ENCODE peak calls at places on chromosome 3, in seven cellular contexts. One of them, this sample, is unnamed.
A peak's percentile ranks its signal among the peaks of the same experiment; 100 is the strongest.

GRCh38 chr3:127786358-127787070 is 35.8 kb downstream of the MGLL start:
- DNase-seq in GM12865: no peak
- DNase-seq in A549: no peak
- DNase-seq in Panc1: no peak
- DNase-seq in pancreas: peak; percentile 33
- DNase-seq in small intestine: peak; percentile 67
- DNase-seq in neuronal stem cell: no peak
- DNase-seq in this sample: no peak

GRCh38 chr3:89049119-89049518 is 58.3 kb upstream of the EPHA3 start:
- DNase-seq in GM12865: peak; percentile 1
- DNase-seq in small intestine: no peak
- DNase-seq in pancreas: no peak
- DNase-seq in neuronal stem cell: no peak
- DNase-seq in A549: peak; percentile 20
- DNase-seq in Panc1: no peak
- DNase-seq in this sample: no peak

GRCh38 chr3:97579365-97579764 is 185.2 kb upstream of the ARL6 start:
- DNase-seq in A549: peak; percentile 14
- DNase-seq in neuronal stem cell: no peak
- DNase-seq in small intestine: no peak
- DNase-seq in GM12865: peak; percentile 1
- DNase-seq in pancreas: no peak
- DNase-seq in Panc1: no peak
- DNase-seq in this sample: no peak

GRCh38 chr3:11335056-11335608 is 62.9 kb downstream of the ATG7 start:
- DNase-seq in neuronal stem cell: peak; percentile 17
- DNase-seq in pancreas: no peak
- DNase-seq in A549: peak; percentile 66
- DNase-seq in small intestine: peak; percentile 67
- DNase-seq in GM12865: peak; percentile 62
- DNase-seq in Panc1: peak; percentile 39
- DNase-seq in this sample: no peak

GRCh38 chr3:66381621-66382020 is 119.2 kb downstream of the LRIG1 start:
- DNase-seq in neuronal stem cell: no peak
- DNase-seq in small intestine: no peak
- DNase-seq in A549: no peak
- DNase-seq in GM12865: no peak
- DNase-seq in Panc1: no peak
- DNase-seq in pancreas: no peak
- DNase-seq in this sample: no peak

GRCh38 chr3:12944849-12945248 is 103.5 kb upstream of the RPL32 start:
- DNase-seq in A549: no peak
- DNase-seq in small intestine: no peak
- DNase-seq in neuronal stem cell: no peak
- DNase-seq in Panc1: no peak
- DNase-seq in GM12865: no peak
- DNase-seq in pancreas: no peak
- DNase-seq in this sample: no peak

GRCh38 chr3:132004571-132004970 is 30.2 kb downstream of the CPNE4 start:
- DNase-seq in Panc1: no peak
- DNase-seq in pancreas: no peak
- DNase-seq in small intestine: no peak
- DNase-seq in GM12865: no peak
- DNase-seq in neuronal stem cell: no peak
- DNase-seq in A549: no peak
- DNase-seq in this sample: no peak

GRCh38 chr3:10277115-10277625 is 15.6 kb downstream of the GHRL start:
- DNase-seq in small intestine: no peak
- DNase-seq in A549: no peak
- DNase-seq in neuronal stem cell: no peak
- DNase-seq in pancreas: no peak
- DNase-seq in Panc1: no peak
- DNase-seq in GM12865: no peak
- DNase-seq in this sample: no peak

GRCh38 chr3:182139627-182140357 is 428.1 kb downstream of the SOX2 start:
- DNase-seq in pancreas: no peak
- DNase-seq in small intestine: no peak
- DNase-seq in Panc1: no peak
- DNase-seq in A549: no peak
- DNase-seq in GM12865: no peak
- DNase-seq in neuronal stem cell: no peak
- DNase-seq in this sample: no peak

GRCh38 chr3:74787008-74787407 is 172.5 kb upstream of the CNTN3 start:
- DNase-seq in pancreas: no peak
- DNase-seq in neuronal stem cell: peak; percentile 51
- DNase-seq in small intestine: no peak
- DNase-seq in A549: no peak
- DNase-seq in GM12865: no peak
- DNase-seq in Panc1: no peak
- DNase-seq in this sample: no peak

GRCh38 chr3:190429681-190430080 is 20.0 kb downstream of the TMEM207 start:
- DNase-seq in A549: no peak
- DNase-seq in small intestine: no peak
- DNase-seq in Panc1: no peak
- DNase-seq in neuronal stem cell: no peak
- DNase-seq in GM12865: no peak
- DNase-seq in pancreas: no peak
- DNase-seq in this sample: no peak

GRCh38 chr3:56042326-56042951 is 425.8 kb downstream of the ERC2 start:
- DNase-seq in small intestine: no peak
- DNase-seq in pancreas: peak; percentile 10
- DNase-seq in GM12865: peak; percentile 9
- DNase-seq in neuronal stem cell: peak; percentile 11
- DNase-seq in Panc1: peak; percentile 13
- DNase-seq in A549: peak; percentile 25
- DNase-seq in this sample: no peak

GRCh38 chr3:47347217-47347801 is 33.5 kb upstream of the PTPN23 start:
- DNase-seq in Panc1: no peak
- DNase-seq in GM12865: peak; percentile 83
- DNase-seq in small intestine: no peak
- DNase-seq in pancreas: no peak
- DNase-seq in A549: no peak
- DNase-seq in neuronal stem cell: no peak
- DNase-seq in this sample: no peak

GRCh38 chr3:64490180-64490579 is 197.6 kb downstream of the ADAMTS9 start:
- DNase-seq in pancreas: no peak
- DNase-seq in Panc1: no peak
- DNase-seq in small intestine: no peak
- DNase-seq in neuronal stem cell: no peak
- DNase-seq in A549: no peak
- DNase-seq in GM12865: no peak
- DNase-seq in this sample: no peak

GRCh38 chr3:9970020-9970652 is 16.5 kb downstream of the EMC3 start:
- DNase-seq in neuronal stem cell: no peak
- DNase-seq in GM12865: no peak
- DNase-seq in pancreas: no peak
- DNase-seq in Panc1: no peak
- DNase-seq in A549: peak; percentile 55
- DNase-seq in small intestine: no peak
- DNase-seq in this sample: no peak

GRCh38 chr3:110664148-110664547 is 407.5 kb upstream of the NECTIN3 start:
- DNase-seq in pancreas: no peak
- DNase-seq in small intestine: no peak
- DNase-seq in GM12865: no peak
- DNase-seq in Panc1: no peak
- DNase-seq in A549: no peak
- DNase-seq in neuronal stem cell: no peak
- DNase-seq in this sample: no peak

GRCh38 chr3:168047190-168047795 is 48.4 kb downstream of the GOLIM4 start:
- DNase-seq in neuronal stem cell: peak; percentile 46
- DNase-seq in Panc1: peak; percentile 61
- DNase-seq in A549: peak; percentile 74
- DNase-seq in GM12865: peak; percentile 82
- DNase-seq in small intestine: peak; percentile 85
- DNase-seq in pancreas: peak; percentile 21
- DNase-seq in this sample: no peak

GRCh38 chr3:172512363-172512762 is 10.9 kb downstream of the TNFSF10 start:
- DNase-seq in GM12865: peak; percentile 72
- DNase-seq in small intestine: no peak
- DNase-seq in pancreas: no peak
- DNase-seq in A549: no peak
- DNase-seq in neuronal stem cell: no peak
- DNase-seq in Panc1: no peak
- DNase-seq in this sample: no peak

GRCh38 chr3:191244242-191244867 is 45.3 kb downstream of the OSTN start:
- DNase-seq in GM12865: no peak
- DNase-seq in pancreas: no peak
- DNase-seq in neuronal stem cell: no peak
- DNase-seq in Panc1: no peak
- DNase-seq in small intestine: peak; percentile 11
- DNase-seq in A549: peak; percentile 4
- DNase-seq in this sample: no peak

GRCh38 chr3:138833908-138834358 is 795 bp downstream of the PIK3CB start:
- DNase-seq in small intestine: peak; percentile 31
- DNase-seq in A549: no peak
- DNase-seq in neuronal stem cell: no peak
- DNase-seq in Panc1: no peak
- DNase-seq in pancreas: no peak
- DNase-seq in GM12865: peak; percentile 31
- DNase-seq in this sample: no peak

GRCh38 chr3:183156266-183156665 is 6.3 kb downstream of the LAMP3 start:
- DNase-seq in pancreas: no peak
- DNase-seq in GM12865: no peak
- DNase-seq in Panc1: no peak
- DNase-seq in A549: no peak
- DNase-seq in small intestine: no peak
- DNase-seq in neuronal stem cell: no peak
- DNase-seq in this sample: no peak

GRCh38 chr3:112650472-112650871 is 9.5 kb upstream of the CCDC80 start:
- DNase-seq in small intestine: no peak
- DNase-seq in GM12865: no peak
- DNase-seq in pancreas: no peak
- DNase-seq in neuronal stem cell: no peak
- DNase-seq in Panc1: no peak
- DNase-seq in A549: no peak
- DNase-seq in this sample: no peak

GRCh38 chr3:70999730-71000129 is 583.8 kb downstream of the FOXP1 start:
- DNase-seq in A549: no peak
- DNase-seq in small intestine: no peak
- DNase-seq in pancreas: no peak
- DNase-seq in GM12865: no peak
- DNase-seq in neuronal stem cell: no peak
- DNase-seq in Panc1: no peak
- DNase-seq in this sample: no peak
- H3K4me3 ChIP-seq in A549: no peak overlapping the region
- H3K4me3 ChIP-seq in small intestine: no peak overlapping the region
- H3K4me3 ChIP-seq in pancreas: no peak overlapping the region
- H3K4me3 ChIP-seq in GM12865: no peak overlapping the region
- H3K4me3 ChIP-seq in neuronal stem cell: no peak overlapping the region
- H3K4me3 ChIP-seq in Panc1: no peak overlapping the region
- H3K4me3 ChIP-seq in this sample: no peak overlapping the region

DNA sequence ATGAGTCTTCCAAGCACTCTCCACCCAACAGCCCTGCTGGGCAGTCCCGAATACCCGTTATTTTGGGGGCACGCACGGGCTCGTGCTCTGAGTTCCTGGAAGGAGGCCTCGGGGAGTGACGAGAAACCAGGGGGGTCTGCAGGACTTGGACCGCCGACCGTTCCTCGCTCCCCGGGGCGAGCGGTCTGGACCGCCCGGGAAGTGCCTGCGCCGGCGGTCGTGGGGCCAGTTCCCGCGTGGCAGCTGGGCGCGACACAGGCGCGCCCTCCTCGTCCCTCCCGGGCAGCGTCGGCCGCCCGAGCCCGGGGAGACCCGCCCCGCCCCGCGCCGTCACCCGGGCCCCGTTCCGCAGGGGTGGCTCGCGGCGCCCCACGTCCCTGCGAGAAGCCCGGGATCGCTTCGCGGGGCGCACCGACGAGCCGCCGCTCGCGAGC is 352 bp downstream of the GNB4 start:
- DNase-seq in neuronal stem cell: no peak
- DNase-seq in small intestine: peak; percentile 4
- DNase-seq in A549: peak; percentile 8
- DNase-seq in Panc1: no peak
- DNase-seq in GM12865: no peak
- DNase-seq in pancreas: no peak
- DNase-seq in this sample: no peak
- H3K4me3 ChIP-seq in neuronal stem cell: peak overlapping the region; percentile 93
- H3K4me3 ChIP-seq in small intestine: peak overlapping the region; percentile 51
- H3K4me3 ChIP-seq in A549: peak overlapping the region; percentile 77
- H3K4me3 ChIP-seq in Panc1: peak overlapping the region; percentile 64
- H3K4me3 ChIP-seq in GM12865: peak overlapping the region; percentile 81
- H3K4me3 ChIP-seq in pancreas: peak overlapping the region; percentile 66
- H3K4me3 ChIP-seq in this sample: peak overlapping the region; percentile 84

GRCh38 chr3:71784914-71785593 is at the start of gene PROK2:
- DNase-seq in small intestine: no peak
- DNase-seq in GM12865: peak; percentile 3
- DNase-seq in pancreas: no peak
- DNase-seq in Panc1: no peak
- DNase-seq in A549: no peak
- DNase-seq in neuronal stem cell: peak; percentile 30
- DNase-seq in this sample: no peak
- H3K4me3 ChIP-seq in small intestine: no peak within 1 kb of the TSS
- H3K4me3 ChIP-seq in GM12865: no peak within 1 kb of the TSS
- H3K4me3 ChIP-seq in pancreas: peak within 1 kb of the TSS; percentile 44
- H3K4me3 ChIP-seq in Panc1: no peak within 1 kb of the TSS
- H3K4me3 ChIP-seq in A549: peak within 1 kb of the TSS; percentile 54
- H3K4me3 ChIP-seq in neuronal stem cell: peak within 1 kb of the TSS; percentile 79
- H3K4me3 ChIP-seq in this sample: peak within 1 kb of the TSS; percentile 37

GRCh38 chr3:177224406-177224805 is 27.1 kb upstream of the TBL1XR1 start:
- DNase-seq in A549: no peak
- DNase-seq in small intestine: no peak
- DNase-seq in Panc1: no peak
- DNase-seq in pancreas: no peak
- DNase-seq in GM12865: no peak
- DNase-seq in neuronal stem cell: no peak
- DNase-seq in this sample: no peak

GRCh38 chr3:177221734-177222133 is 24.5 kb upstream of the TBL1XR1 start:
- DNase-seq in neuronal stem cell: no peak
- DNase-seq in A549: no peak
- DNase-seq in Panc1: no peak
- DNase-seq in pancreas: no peak
- DNase-seq in small intestine: no peak
- DNase-seq in GM12865: no peak
- DNase-seq in this sample: no peak

DNA sequence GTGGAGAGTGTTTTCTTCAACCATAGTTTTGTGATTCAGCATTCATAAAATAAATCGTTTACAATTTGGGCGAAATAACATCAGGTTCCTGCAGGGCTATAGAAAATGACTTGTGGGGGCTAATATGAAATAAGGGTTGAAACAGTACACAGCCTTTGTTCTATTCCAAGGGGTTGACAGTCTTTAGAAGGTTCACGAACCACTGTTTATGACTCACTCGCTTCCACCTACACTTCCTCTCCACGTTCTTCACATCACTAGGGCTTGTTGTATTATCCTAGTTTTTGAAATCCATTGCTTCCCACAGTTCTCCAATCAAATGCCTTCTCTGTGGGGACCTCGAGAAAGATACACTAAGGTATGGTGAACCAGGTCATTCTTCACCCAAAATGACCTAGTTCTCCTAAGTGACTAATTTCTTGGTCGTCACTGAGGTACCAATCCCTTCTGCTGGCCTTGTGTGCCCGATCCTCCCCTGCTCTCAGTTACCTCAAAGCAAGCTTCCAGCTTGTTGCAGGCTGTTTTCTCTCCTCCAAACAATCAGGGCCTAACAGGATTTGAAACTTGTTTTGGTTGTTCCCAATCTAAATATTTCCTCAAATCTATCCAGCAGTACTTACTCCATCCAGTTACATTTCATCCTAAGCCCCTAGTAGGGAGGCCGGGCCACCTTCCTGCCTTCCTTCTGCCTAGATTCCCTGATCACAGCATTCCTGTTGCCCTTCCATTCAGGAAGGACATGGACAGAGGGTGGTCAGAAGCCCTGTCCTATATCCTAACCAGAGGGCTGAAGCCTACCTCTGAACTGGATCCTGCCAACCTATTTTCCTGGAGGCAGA is 23.1 kb upstream of the TBL1XR1 start:
- DNase-seq in GM12865: no peak
- DNase-seq in small intestine: no peak
- DNase-seq in pancreas: no peak
- DNase-seq in A549: no peak
- DNase-seq in neuronal stem cell: no peak
- DNase-seq in Panc1: no peak
- DNase-seq in this sample: no peak
- H3K4me3 ChIP-seq in GM12865: no peak overlapping the region
- H3K4me3 ChIP-seq in small intestine: no peak overlapping the region
- H3K4me3 ChIP-seq in pancreas: no peak overlapping the region
- H3K4me3 ChIP-seq in A549: no peak overlapping the region
- H3K4me3 ChIP-seq in neuronal stem cell: no peak overlapping the region
- H3K4me3 ChIP-seq in Panc1: no peak overlapping the region
- H3K4me3 ChIP-seq in this sample: no peak overlapping the region